ENCODE peak calls at places on chromosomes 4 and X, in ten cellular contexts. One of them, this sample, is unnamed.

GRCh38 chr4:2516635-2517034 is 19.8 kb upstream of the FAM193A start:
- DNase-seq in tibial artery: no peak
- DNase-seq in cardiac fibroblast: no peak
- DNase-seq in BE2C: no peak
- DNase-seq in HCT116: no peak
- DNase-seq in AG04449: no peak
- DNase-seq in adrenal gland: no peak
- DNase-seq in tibial nerve: no peak
- DNase-seq in dorsolateral prefrontal cortex: no peak
- DNase-seq in AG04450: no peak
- DNase-seq in this sample: no peak

GRCh38 chr4:70269674-70270073 is 27.3 kb downstream of the CSN3 start:
- DNase-seq in HCT116: peak; percentile 23
- DNase-seq in adrenal gland: no peak
- DNase-seq in cardiac fibroblast: peak; percentile 2
- DNase-seq in tibial nerve: no peak
- DNase-seq in BE2C: no peak
- DNase-seq in AG04450: no peak
- DNase-seq in dorsolateral prefrontal cortex: no peak
- DNase-seq in AG04449: no peak
- DNase-seq in tibial artery: no peak
- DNase-seq in this sample: no peak

GRCh38 chr4:161581262-161581661 is 582.5 kb downstream of the FSTL5 start:
- DNase-seq in BE2C: no peak
- DNase-seq in tibial nerve: peak; percentile 6
- DNase-seq in dorsolateral prefrontal cortex: no peak
- DNase-seq in HCT116: no peak
- DNase-seq in tibial artery: no peak
- DNase-seq in adrenal gland: no peak
- DNase-seq in cardiac fibroblast: peak; percentile 7
- DNase-seq in AG04450: no peak
- DNase-seq in AG04449: no peak
- DNase-seq in this sample: no peak

GRCh38 chr4:89497517-89498308 is 190.1 kb upstream of the GPRIN3 start:
- DNase-seq in HCT116: no peak
- DNase-seq in adrenal gland: no peak
- DNase-seq in tibial artery: no peak
- DNase-seq in cardiac fibroblast: no peak
- DNase-seq in AG04449: no peak
- DNase-seq in dorsolateral prefrontal cortex: no peak
- DNase-seq in tibial nerve: no peak
- DNase-seq in AG04450: no peak
- DNase-seq in BE2C: no peak
- DNase-seq in this sample: no peak

GRCh38 chr4:4887426-4887825 is 28.0 kb downstream of the MSX1 start:
- DNase-seq in BE2C: no peak
- DNase-seq in dorsolateral prefrontal cortex: no peak
- DNase-seq in HCT116: no peak
- DNase-seq in adrenal gland: no peak
- DNase-seq in tibial artery: no peak
- DNase-seq in cardiac fibroblast: no peak
- DNase-seq in tibial nerve: no peak
- DNase-seq in AG04449: no peak
- DNase-seq in AG04450: no peak
- DNase-seq in this sample: no peak

GRCh38 chr4:140697709-140698560 is 58.2 kb downstream of the TBC1D9 start:
- DNase-seq in AG04450: no peak
- DNase-seq in HCT116: no peak
- DNase-seq in cardiac fibroblast: no peak
- DNase-seq in BE2C: no peak
- DNase-seq in dorsolateral prefrontal cortex: no peak
- DNase-seq in AG04449: no peak
- DNase-seq in tibial artery: no peak
- DNase-seq in tibial nerve: no peak
- DNase-seq in adrenal gland: no peak
- DNase-seq in this sample: no peak

GRCh38 chrX:47607091-47607490 is 12.6 kb downstream of the SYN1 start:
- DNase-seq in BE2C: no peak
- DNase-seq in tibial nerve: no peak
- DNase-seq in AG04450: no peak
- DNase-seq in dorsolateral prefrontal cortex: no peak
- DNase-seq in adrenal gland: no peak
- DNase-seq in cardiac fibroblast: peak; percentile 36
- DNase-seq in HCT116: no peak
- DNase-seq in tibial artery: no peak
- DNase-seq in AG04449: no peak
- DNase-seq in this sample: no peak

GRCh38 chr4:174930895-174931294 is 12.7 kb downstream of the ADAM29 start:
- DNase-seq in tibial nerve: no peak
- DNase-seq in adrenal gland: no peak
- DNase-seq in AG04450: no peak
- DNase-seq in dorsolateral prefrontal cortex: no peak
- DNase-seq in AG04449: no peak
- DNase-seq in cardiac fibroblast: no peak
- DNase-seq in HCT116: no peak
- DNase-seq in BE2C: no peak
- DNase-seq in tibial artery: no peak
- DNase-seq in this sample: no peak

GRCh38 chr4:11004818-11005217 is 320.2 kb upstream of the CLNK start:
- DNase-seq in AG04449: no peak
- DNase-seq in cardiac fibroblast: no peak
- DNase-seq in AG04450: no peak
- DNase-seq in HCT116: no peak
- DNase-seq in dorsolateral prefrontal cortex: no peak
- DNase-seq in adrenal gland: no peak
- DNase-seq in tibial nerve: no peak
- DNase-seq in BE2C: no peak
- DNase-seq in tibial artery: no peak
- DNase-seq in this sample: no peak

GRCh38 chrX:18886344-18887161 is 97.4 kb downstream of the PHKA2 start:
- DNase-seq in tibial artery: peak; percentile 85
- DNase-seq in tibial nerve: peak; percentile 51
- DNase-seq in AG04449: no peak
- DNase-seq in AG04450: no peak
- DNase-seq in BE2C: peak; percentile 53
- DNase-seq in cardiac fibroblast: peak; percentile 60
- DNase-seq in adrenal gland: peak; percentile 94
- DNase-seq in HCT116: peak; percentile 57
- DNase-seq in dorsolateral prefrontal cortex: peak; percentile 62
- DNase-seq in this sample: peak; percentile 22

GRCh38 chrX:116436358-116436816 is at the start of gene SLC6A14:
- DNase-seq in dorsolateral prefrontal cortex: no peak
- DNase-seq in cardiac fibroblast: no peak
- DNase-seq in tibial artery: no peak
- DNase-seq in AG04449: no peak
- DNase-seq in HCT116: no peak
- DNase-seq in BE2C: no peak
- DNase-seq in AG04450: no peak
- DNase-seq in adrenal gland: no peak
- DNase-seq in tibial nerve: no peak
- DNase-seq in this sample: no peak

GRCh38 chrX:49199315-49199595 is 738 bp downstream of the SYP start:
- DNase-seq in adrenal gland: no peak
- DNase-seq in cardiac fibroblast: no peak
- DNase-seq in HCT116: no peak
- DNase-seq in BE2C: no peak
- DNase-seq in tibial nerve: no peak
- DNase-seq in tibial artery: no peak
- DNase-seq in AG04449: no peak
- DNase-seq in dorsolateral prefrontal cortex: no peak
- DNase-seq in AG04450: no peak
- DNase-seq in this sample: no peak

GRCh38 chrX:49198540-49199314 is 1.3 kb downstream of the SYP start:
- DNase-seq in AG04450: no peak
- DNase-seq in HCT116: no peak
- DNase-seq in tibial artery: no peak
- DNase-seq in cardiac fibroblast: no peak
- DNase-seq in BE2C: no peak
- DNase-seq in adrenal gland: no peak
- DNase-seq in tibial nerve: no peak
- DNase-seq in dorsolateral prefrontal cortex: no peak
- DNase-seq in AG04449: no peak
- DNase-seq in this sample: no peak

GRCh38 chrX:49202022-49202421 is 2.0 kb upstream of the SYP start:
- DNase-seq in dorsolateral prefrontal cortex: no peak
- DNase-seq in tibial artery: no peak
- DNase-seq in AG04449: no peak
- DNase-seq in cardiac fibroblast: no peak
- DNase-seq in tibial nerve: no peak
- DNase-seq in HCT116: no peak
- DNase-seq in AG04450: no peak
- DNase-seq in adrenal gland: no peak
- DNase-seq in BE2C: no peak
- DNase-seq in this sample: no peak

GRCh38 chrX:49197543-49198087 is 2.4 kb downstream of the SYP start:
- DNase-seq in HCT116: no peak
- DNase-seq in tibial artery: no peak
- DNase-seq in cardiac fibroblast: no peak
- DNase-seq in AG04449: no peak
- DNase-seq in dorsolateral prefrontal cortex: no peak
- DNase-seq in adrenal gland: no peak
- DNase-seq in BE2C: no peak
- DNase-seq in AG04450: no peak
- DNase-seq in tibial nerve: no peak
- DNase-seq in this sample: no peak

GRCh38 chrX:49199906-49200771 is at the start of gene SYP:
- DNase-seq in tibial nerve: peak; percentile 74
- DNase-seq in HCT116: peak; percentile 48
- DNase-seq in AG04449: no peak
- DNase-seq in AG04450: peak; percentile 46
- DNase-seq in dorsolateral prefrontal cortex: peak; percentile 87
- DNase-seq in cardiac fibroblast: peak; percentile 85
- DNase-seq in BE2C: peak; percentile 89
- DNase-seq in tibial artery: peak; percentile 89
- DNase-seq in adrenal gland: peak; percentile 94
- DNase-seq in this sample: peak; percentile 28
- H3K4me3 ChIP-seq in tibial nerve: peak within 1 kb of the TSS; percentile 37
- H3K4me3 ChIP-seq in HCT116: peak within 1 kb of the TSS; percentile 35
- H3K4me3 ChIP-seq in AG04449: peak within 1 kb of the TSS; percentile 39
- H3K4me3 ChIP-seq in AG04450: peak within 1 kb of the TSS; percentile 39
- H3K4me3 ChIP-seq in dorsolateral prefrontal cortex: peak within 1 kb of the TSS; percentile 68
- H3K4me3 ChIP-seq in cardiac fibroblast: no peak within 1 kb of the TSS
- H3K4me3 ChIP-seq in BE2C: peak within 1 kb of the TSS; percentile 71
- H3K4me3 ChIP-seq in tibial artery: peak within 1 kb of the TSS; percentile 50
- H3K4me3 ChIP-seq in adrenal gland: peak within 1 kb of the TSS; percentile 37
- H3K4me3 ChIP-seq in this sample: peak within 1 kb of the TSS; percentile 35

DNA sequence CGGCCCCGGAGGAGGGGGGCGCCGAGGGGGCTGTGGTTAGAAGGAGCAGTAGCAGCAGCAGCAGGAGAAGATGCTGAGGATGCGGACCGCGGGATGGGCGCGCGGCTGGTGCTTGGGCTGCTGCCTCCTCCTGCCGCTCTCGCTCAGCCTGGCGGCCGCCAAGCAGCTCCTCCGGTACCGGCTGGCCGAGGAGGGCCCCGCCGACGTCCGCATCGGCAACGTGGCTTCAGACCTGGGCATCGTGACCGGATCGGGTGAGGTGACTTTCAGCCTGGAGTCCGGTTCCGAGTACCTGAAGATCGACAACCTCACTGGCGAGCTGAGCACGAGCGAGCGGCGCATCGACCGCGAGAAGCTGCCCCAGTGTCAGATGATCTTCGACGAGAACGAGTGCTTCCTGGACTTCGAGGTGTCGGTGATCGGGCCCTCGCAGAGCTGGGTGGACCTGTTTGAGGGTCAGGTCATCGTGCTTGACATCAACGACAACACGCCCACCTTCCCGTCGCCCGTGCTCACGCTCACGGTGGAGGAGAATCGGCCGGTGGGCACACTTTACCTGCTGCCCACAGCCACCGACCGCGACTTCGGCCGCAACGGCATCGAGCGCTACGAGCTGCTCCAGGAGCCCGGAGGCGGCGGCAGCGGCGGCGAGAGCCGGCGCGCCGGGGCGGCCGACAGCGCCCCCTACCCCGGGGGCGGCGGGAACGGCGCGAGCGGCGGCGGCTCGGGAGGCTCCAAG is 1.4 kb downstream of the PCDH7 start:
- DNase-seq in BE2C: peak; percentile 68
- DNase-seq in AG04450: no peak
- DNase-seq in dorsolateral prefrontal cortex: peak; percentile 42
- DNase-seq in AG04449: no peak
- DNase-seq in tibial artery: peak; percentile 29
- DNase-seq in adrenal gland: peak; percentile 19
- DNase-seq in tibial nerve: no peak
- DNase-seq in HCT116: no peak
- DNase-seq in cardiac fibroblast: peak; percentile 22
- DNase-seq in this sample: no peak
- TF ChIP-seq CTCF in BE2C: no peak
- TF ChIP-seq CTCF in AG04450: no peak
- TF ChIP-seq CTCF in dorsolateral prefrontal cortex: no peak
- TF ChIP-seq CTCF in AG04449: no peak
- TF ChIP-seq CTCF in tibial artery: peak; percentile 67
- TF ChIP-seq CTCF in adrenal gland: peak; percentile 30
- TF ChIP-seq CTCF in tibial nerve: peak; percentile 62
- TF ChIP-seq CTCF in HCT116: no peak
- TF ChIP-seq CTCF in cardiac fibroblast: no peak
- TF ChIP-seq CTCF in this sample: no peak

DNA sequence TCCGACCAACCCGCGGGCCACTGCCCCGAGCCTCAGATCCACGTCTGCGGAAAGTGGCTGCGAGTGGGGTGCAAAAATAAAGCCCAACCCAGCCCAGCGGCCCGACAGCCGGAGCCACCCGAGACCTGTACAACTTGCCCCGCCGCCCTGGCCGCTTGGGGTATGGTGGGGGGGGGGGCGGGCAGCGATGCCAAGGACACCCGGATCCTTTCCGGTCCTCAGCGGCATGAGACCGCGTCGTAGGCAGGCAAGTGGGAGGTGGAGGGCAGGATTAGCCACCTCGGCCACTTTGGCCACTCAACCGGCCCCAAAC is 1.6 kb downstream of the SLITRK4 start:
- DNase-seq in AG04449: no peak
- DNase-seq in HCT116: no peak
- DNase-seq in tibial artery: no peak
- DNase-seq in BE2C: no peak
- DNase-seq in dorsolateral prefrontal cortex: no peak
- DNase-seq in tibial nerve: no peak
- DNase-seq in adrenal gland: peak; percentile 42
- DNase-seq in AG04450: no peak
- DNase-seq in cardiac fibroblast: no peak
- DNase-seq in this sample: no peak
- H3K4me3 ChIP-seq in AG04449: no peak overlapping the region
- H3K4me3 ChIP-seq in HCT116: no peak overlapping the region
- H3K4me3 ChIP-seq in tibial artery: peak overlapping the region; percentile 54
- H3K4me3 ChIP-seq in BE2C: no peak overlapping the region
- H3K4me3 ChIP-seq in dorsolateral prefrontal cortex: peak overlapping the region; percentile 53
- H3K4me3 ChIP-seq in tibial nerve: peak overlapping the region; percentile 30
- H3K4me3 ChIP-seq in adrenal gland: peak overlapping the region; percentile 60
- H3K4me3 ChIP-seq in AG04450: no peak overlapping the region
- H3K4me3 ChIP-seq in cardiac fibroblast: peak overlapping the region; percentile 63
- H3K4me3 ChIP-seq in this sample: peak overlapping the region; percentile 40

DNA sequence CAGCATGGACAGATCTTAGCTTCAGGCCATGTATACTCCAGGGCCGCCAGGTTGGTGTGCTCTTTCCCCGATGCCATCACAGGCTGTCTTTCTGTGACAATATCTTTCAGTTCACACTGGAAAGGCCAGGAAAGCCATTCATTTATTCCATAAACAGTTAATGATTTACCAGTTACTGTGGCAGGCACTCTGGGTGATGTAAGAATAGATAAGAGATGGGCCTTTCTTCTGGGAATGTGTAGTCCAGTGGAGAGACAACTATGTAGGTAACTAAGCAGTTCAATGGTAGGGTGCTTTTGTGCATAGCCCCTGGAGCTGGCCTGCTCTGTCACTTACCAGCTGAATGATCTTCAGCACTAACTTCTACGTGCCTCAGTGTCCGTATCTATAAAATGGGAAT is 46.3 kb upstream of the LEF1 start:
- DNase-seq in dorsolateral prefrontal cortex: no peak
- DNase-seq in BE2C: no peak
- DNase-seq in AG04449: no peak
- DNase-seq in tibial nerve: no peak
- DNase-seq in adrenal gland: no peak
- DNase-seq in AG04450: no peak
- DNase-seq in tibial artery: no peak
- DNase-seq in HCT116: no peak
- DNase-seq in cardiac fibroblast: no peak
- DNase-seq in this sample: no peak
- TF ChIP-seq CTCF in dorsolateral prefrontal cortex: no peak
- TF ChIP-seq CTCF in BE2C: no peak
- TF ChIP-seq CTCF in AG04449: no peak
- TF ChIP-seq CTCF in tibial nerve: no peak
- TF ChIP-seq CTCF in adrenal gland: no peak
- TF ChIP-seq CTCF in AG04450: no peak
- TF ChIP-seq CTCF in tibial artery: no peak
- TF ChIP-seq CTCF in HCT116: no peak
- TF ChIP-seq CTCF in cardiac fibroblast: no peak
- TF ChIP-seq CTCF in this sample: no peak